ENCODE peak calls at places on chromosomes 4 and X, in ten cellular contexts. K is NCI-H146; X is activated effector memory CD4-positive, alpha-beta T cell treated with Interleukin-2 at 50 U/mL for 16 hours; V is ELF-1; J is caudate nucleus; P is HEK293T; E is NAMALWA; B is activated gamma-delta T cell treated with Interleukin-2 at 50 U/mL for 16 hours; T is pulmonary artery endothelial cell; Q is myocyte. O is an unnamed sample.

GRCh38 chr4:142085631-142086292 is 449.4 kb downstream of the IL15 start:
- DNase-seq in K (no peak), P (no peak), T (no peak), V (no peak), B (no peak), J (no peak), Q (no peak), X (no peak), E (no peak), O (no peak)

GRCh38 chrX:109847257-109848187 is 114.5 kb upstream of the ACSL4 start:
- DNase-seq in E (no peak), Q (no peak), V (peak; percentile 23), J (no peak), T (no peak), P (no peak), K (no peak), X (no peak), B (no peak), O (no peak)

GRCh38 chr4:107125496-107125895 is 89.4 kb upstream of the DKK2 start:
- DNase-seq in T (no peak), V (no peak), Q (no peak), E (no peak), P (no peak), J (no peak), X (no peak), B (no peak), K (no peak), O (no peak)

GRCh38 chr4:168119870-168120269 is 27.5 kb downstream of the ANXA10 start:
- DNase-seq in P (no peak), X (no peak), K (no peak), T (no peak), Q (no peak), E (no peak), V (no peak), J (no peak), B (no peak), O (no peak)

GRCh38 chr4:44927361-44928061 is 201.2 kb upstream of the GNPDA2 start:
- DNase-seq in P (peak; percentile 5), Q (no peak), X (no peak), V (no peak), B (no peak), J (no peak), K (peak; percentile 31), E (peak; percentile 61), T (no peak), O (no peak)

GRCh38 chr4:83107636-83108035 is 6.9 kb downstream of the PLAC8 start:
- DNase-seq in P (no peak), J (no peak), B (no peak), Q (no peak), X (no peak), V (peak; percentile 24), T (no peak), K (no peak), E (no peak), O (no peak)

GRCh38 chrX:68652327-68652930 is 5.0 kb downstream of the STARD8 start:
- DNase-seq in J (no peak), V (no peak), Q (no peak), P (no peak), T (no peak), X (no peak), B (no peak), E (peak; percentile 11), K (no peak), O (no peak)

GRCh38 chrX:130658310-130658709 is 244.7 kb downstream of the ENOX2 start:
- DNase-seq in B (no peak), T (no peak), P (no peak), Q (no peak), J (no peak), V (no peak), X (no peak), E (no peak), K (no peak), O (no peak)

GRCh38 chr4:188714907-188715306 is 575.7 kb downstream of the TRIML1 start:
- DNase-seq in Q (no peak), V (no peak), P (no peak), B (no peak), T (no peak), X (no peak), E (no peak), K (no peak), J (no peak), O (no peak)

GRCh38 chr4:136320471-136320813 is 1211.9 kb downstream of the PCDH18 start:
- DNase-seq in B (no peak), K (no peak), X (no peak), E (no peak), V (no peak), P (no peak), J (no peak), Q (no peak), T (no peak), O (no peak)

GRCh38 chrX:137401092-137401491 is 164.8 kb upstream of the ZIC3 start:
- DNase-seq in T (no peak), V (no peak), Q (no peak), X (no peak), K (no peak), E (no peak), B (no peak), J (no peak), P (no peak), O (no peak)

GRCh38 chrX:39907964-39908616 is 189.7 kb downstream of the BCOR start:
- DNase-seq in B (no peak), J (peak; percentile 4), T (peak; percentile 17), Q (peak; percentile 85), X (no peak), K (no peak), E (no peak), P (no peak), V (peak; percentile 81), O (peak; percentile 78)

GRCh38 chrX:134868766-134869495 is 121.9 kb upstream of the SMIM10 start:
- DNase-seq in B (no peak), K (no peak), V (no peak), P (no peak), E (no peak), T (no peak), Q (peak; percentile 26), X (no peak), J (peak; percentile 1), O (no peak)